ENCODE peak calls at places on chromosomes 5 and 9, in four cellular contexts. Q is left ventricle myocardium superior; A is stimulated activated naive CD8-positive, alpha-beta T cell treated with anti-CD3 and anti-CD28 coated beads, Interleukin-15, Interleukin-2, amounts not matched to agents 100 U/mL and 50 U/mL, for 24 hours; D is activated naive CD8-positive, alpha-beta T cell treated with anti-CD3 and anti-CD28 coated beads, Interleukin-2, amount 10 ng/mL, durations not matched to agents 7 days and 5 days. H is an unnamed sample.

GRCh38 chr5:8650197-8650596 is 781.2 kb downstream of the MTRR start:
- ATAC-seq in Q (no peak), A (peak), D (no peak), H (no peak)

GRCh38 chr5:119229950-119230349 is 125.9 kb upstream of the TNFAIP8 start:
- ATAC-seq in Q (no peak), A (no peak), D (no peak), H (no peak)

GRCh38 chr5:172795401-172795977 is 24.5 kb upstream of the DUSP1 start:
- ATAC-seq in Q (peak), A (no peak), D (no peak), H (no peak)

GRCh38 chr5:68088302-68088701 is 127.3 kb upstream of the PIK3R1 start:
- ATAC-seq in Q (peak), A (no peak), D (no peak), H (no peak)

GRCh38 chr5:158988987-158989624 is 110.6 kb downstream of the EBF1 start:
- ATAC-seq in Q (no peak), A (no peak), D (no peak), H (no peak)

GRCh38 chr9:94915476-94916450 is 189.3 kb downstream of the AOPEP start:
- ATAC-seq in Q (no peak), A (no peak), D (no peak), H (no peak)

GRCh38 chr5:166856771-166857170 is 1434.7 kb upstream of the WWC1 start:
- ATAC-seq in Q (no peak), A (no peak), D (no peak), H (no peak)

GRCh38 chr5:11062379-11062778 is 301.3 kb upstream of the DAP start:
- ATAC-seq in Q (no peak), A (no peak), D (no peak), H (no peak)

GRCh38 chr5:125699860-125700259 is 723.3 kb upstream of the GRAMD2B start:
- ATAC-seq in Q (no peak), A (no peak), D (no peak), H (no peak)

GRCh38 chr5:179986328-179986727 is 78.6 kb upstream of the TBC1D9B start:
- ATAC-seq in Q (peak), A (no peak), D (no peak), H (no peak)

GRCh38 chr9:132632426-132632825 is 37.4 kb downstream of the DDX31 start:
- ATAC-seq in Q (no peak), A (no peak), D (no peak), H (no peak)

GRCh38 chr9:94140791-94141790 is 56.8 kb downstream of the PTPDC1 start:
- ATAC-seq in Q (peak), A (no peak), D (no peak), H (no peak)

GRCh38 chr9:2016411-2017208 is 1.5 kb downstream of the SMARCA2 start:
- ATAC-seq in Q (peak), A (no peak), D (peak), H (peak)

GRCh38 chr9:130126721-130127429 is 45.3 kb upstream of the NCS1 start:
- ATAC-seq in Q (no peak), A (no peak), D (no peak), H (no peak)

GRCh38 chr5:10453564-10453963 is 11.9 kb downstream of the ROPN1L start:
- ATAC-seq in Q (no peak), A (no peak), D (no peak), H (no peak)

GRCh38 chr5:157116483-157116954 is 7.7 kb upstream of the HAVCR2 start:
- ATAC-seq in Q (no peak), A (peak), D (peak), H (no peak)

GRCh38 chr5:171848911-171849520 is 63.4 kb downstream of the SMIM23 start:
- ATAC-seq in Q (no peak), A (no peak), D (no peak), H (no peak)

GRCh38 chr5:123283031-123283430 is 140.2 kb downstream of the CEP120 start:
- ATAC-seq in Q (no peak), A (no peak), D (no peak), H (no peak)

GRCh38 chr9:133031496-133031911 is 707 bp downstream of the GTF3C5 start:
- ATAC-seq in Q (no peak), A (no peak), D (no peak), H (no peak)

H was measured in stimulated activated memory B cell treated with anti-CD40 and anti-IgM and Interleukin-4, amounts not matched to agents 10 μg/mL and 1 μg/mL and 100 μg/mL, for 72 hours.